ENCODE peak calls at places on chromosomes 7 and 10, in five cellular contexts. Z, Q, D, W and F are unnamed samples.

GRCh38 chr7:80918406-80918805 is 445 bp downstream of the SEMA3C start:
- DNase-seq in Q (no peak), Z (no peak), D (no peak), W (peak), F (no peak)

GRCh38 chr7:70710011-70710480 is 421.9 kb upstream of the GALNT17 start:
- DNase-seq in Q (no peak), D (no peak), W (peak), Z (no peak), F (no peak)

GRCh38 chr7:7662527-7662926 is 22.0 kb downstream of the UMAD1 start:
- DNase-seq in D (no peak), W (no peak), Z (no peak), Q (no peak), F (no peak)

GRCh38 chr7:74097937-74098614 is 14.5 kb downstream of the LIMK1 start:
- DNase-seq in W (peak), D (no peak), Z (no peak), Q (no peak), F (peak)

GRCh38 chr10:91682912-91683311 is 50.0 kb upstream of the PPP1R3C start:
- DNase-seq in Q (no peak), Z (no peak), W (no peak), D (no peak), F (no peak)

GRCh38 chr10:103038570-103038969 is 120.5 kb downstream of the CNNM2 start:
- DNase-seq in Z (no peak), D (no peak), Q (no peak), W (no peak), F (no peak)

GRCh38 chr7:70494977-70495376 is 637.0 kb upstream of the GALNT17 start:
- DNase-seq in Z (no peak), Q (no peak), D (no peak), W (no peak), F (no peak)

GRCh38 chr7:158133515-158134271 is 453.9 kb downstream of the PTPRN2 start:
- DNase-seq in Z (peak), D (no peak), W (no peak), Q (no peak), F (no peak)

GRCh38 chr7:42234736-42235135 is 2.3 kb downstream of the GLI3 start:
- DNase-seq in W (no peak), D (no peak), Z (no peak), Q (no peak), F (no peak)

GRCh38 chr7:29194206-29194593 is 375 bp upstream of the CHN2 start:
- DNase-seq in Q (no peak), Z (no peak), D (peak), W (peak), F (no peak)

GRCh38 chr10:44233561-44234470 is 151.1 kb downstream of the CXCL12 start:
- DNase-seq in Q (no peak), W (no peak), Z (no peak), D (peak), F (no peak)

GRCh38 chr7:140596751-140597424 is 43.7 kb downstream of the DENND2A start:
- DNase-seq in D (no peak), W (no peak), Z (no peak), Q (no peak), F (no peak)

GRCh38 chr10:27440478-27440877 is 63.6 kb upstream of the RAB18 start:
- DNase-seq in W (no peak), Z (no peak), D (no peak), Q (no peak), F (no peak)

GRCh38 chr7:142130282-142130681 is 18.8 kb downstream of the MGAM2 start:
- DNase-seq in D (no peak), Z (no peak), W (no peak), Q (no peak), F (no peak)

GRCh38 chr10:86079088-86079487 is 287.5 kb downstream of the GRID1 start:
- DNase-seq in Q (no peak), D (no peak), W (peak), Z (peak), F (no peak)

GRCh38 chr10:43409385-43410109 is 561 bp upstream of the HNRNPF start:
- DNase-seq in Z (no peak), Q (peak), W (no peak), D (peak), F (no peak)

GRCh38 chr10:3931224-3931623 is 146.2 kb upstream of the KLF6 start:
- DNase-seq in Q (no peak), Z (no peak), D (no peak), W (no peak), F (no peak)

GRCh38 chr10:119209050-119209735 is 1.8 kb downstream of the GRK5 start:
- DNase-seq in Q (peak), Z (peak), W (peak), D (peak), F (peak)

GRCh38 chr10:21278491-21279216 is 246.8 kb downstream of the SKIDA1 start:
- DNase-seq in D (peak), W (peak), Z (peak), Q (peak), F (peak)

GRCh38 chr10:37732685-37733084 is 124.7 kb downstream of the ZNF248 start:
- DNase-seq in D (no peak), W (no peak), Z (no peak), Q (no peak), F (no peak)

GRCh38 chr7:87345962-87346371 is 503 bp downstream of the CROT start:
- DNase-seq in W (no peak), Z (no peak), D (no peak), Q (no peak), F (no peak)

GRCh38 chr7:116500071-116500853 is 724 bp downstream of the CAV2 start:
- DNase-seq in W (peak), Z (peak), D (peak), Q (peak), F (no peak)

GRCh38 chr7:139722604-139723003 is 55.2 kb downstream of the HIPK2 start:
- DNase-seq in W (no peak), Z (no peak), D (no peak), Q (no peak), F (no peak)

GRCh38 chr10:124200011-124200410 is 106.6 kb upstream of the CHST15 start:
- DNase-seq in Q (no peak), D (no peak), Z (no peak), W (no peak), F (no peak)